ENCODE peak calls at places on chromosomes 4 and X, in six cellular contexts. R is activated effector memory CD4-positive, alpha-beta T cell treated with anti-CD3 and anti-CD28 coated beads, Interleukin-2, amount 50 U/mL, for 16 hours; T is GF-D8; W is prostate gland; V is Peyer's patch; N is C1 segment of cervical spinal cord. B is an unnamed sample.

GRCh38 chrX:48948589-48948988 is 8.8 kb downstream of the OTUD5 start:
- DNase-seq in R (no peak), T (no peak), W (no peak), N (no peak), V (no peak), B (no peak)

GRCh38 chr4:23171971-23172370 is 479.2 kb downstream of the GBA3 start:
- DNase-seq in V (no peak), R (no peak), W (no peak), T (no peak), N (no peak), B (no peak)

GRCh38 chr4:141713771-141714445 is 77.5 kb downstream of the IL15 start:
- DNase-seq in W (no peak), V (no peak), R (no peak), T (no peak), N (no peak), B (no peak)

GRCh38 chrX:48468693-48469691 is 1.1 kb downstream of the SLC38A5 start:
- DNase-seq in T (peak), V (peak), R (peak), W (no peak), N (no peak), B (no peak)

GRCh38 chrX:107454302-107454701 is 4.8 kb downstream of the FRMPD3 start:
- DNase-seq in N (no peak), W (no peak), R (no peak), T (no peak), V (no peak), B (no peak)

GRCh38 chr4:40232610-40233009 is 35.8 kb downstream of the RHOH start:
- DNase-seq in V (no peak), W (no peak), R (peak), T (no peak), N (no peak), B (no peak)

GRCh38 chrX:118594697-118595420 is 99.2 kb downstream of the DOCK11 start:
- DNase-seq in W (no peak), N (no peak), V (no peak), R (no peak), T (peak), B (no peak)

GRCh38 chrX:42079968-42080367 is 156.6 kb upstream of the CASK start:
- DNase-seq in W (no peak), V (no peak), T (no peak), N (no peak), R (no peak), B (no peak)

GRCh38 chr4:187922274-187922673 is 73.3 kb upstream of the ZFP42 start:
- DNase-seq in V (no peak), R (no peak), T (no peak), W (no peak), N (no peak), B (no peak)

GRCh38 chrX:48306175-48306574 is 50.3 kb downstream of the SSX3 start:
- DNase-seq in T (no peak), N (no peak), W (no peak), V (no peak), R (no peak), B (no peak)

GRCh38 chrX:42519666-42520231 is 258.2 kb downstream of the PPP1R2C start:
- DNase-seq in T (no peak), N (no peak), R (no peak), V (no peak), W (no peak), B (no peak)

GRCh38 chr4:158051401-158052235 is 121.2 kb downstream of the GASK1B start:
- DNase-seq in V (peak), T (no peak), N (no peak), R (no peak), W (no peak), B (no peak)

GRCh38 chrX:72180539-72180938 is 1.0 kb upstream of the PIN4 start:
- DNase-seq in V (no peak), N (no peak), T (no peak), R (no peak), W (no peak), B (no peak)

GRCh38 chrX:40531056-40531826 is 49.5 kb upstream of the ATP6AP2 start:
- DNase-seq in T (no peak), R (no peak), N (no peak), V (no peak), W (peak), B (no peak)

GRCh38 chrX:126164689-126165400 is 1.2 kb downstream of the DCAF12L2 start:
- DNase-seq in R (no peak), W (no peak), N (no peak), T (no peak), V (no peak), B (no peak)

GRCh38 chr4:168432419-168433146 is 47.7 kb downstream of the DDX60L start:
- DNase-seq in V (no peak), N (no peak), T (no peak), W (no peak), R (no peak), B (no peak)

GRCh38 chr4:38605181-38605764 is 58.7 kb upstream of the KLF3 start:
- DNase-seq in R (no peak), V (no peak), T (no peak), N (no peak), W (no peak), B (no peak)

GRCh38 chrX:106302304-106302703 is 134.2 kb downstream of the PWWP3B start:
- DNase-seq in W (no peak), R (no peak), V (no peak), T (no peak), N (no peak), B (no peak)

GRCh38 chrX:129116651-129117050 is 406.6 kb downstream of the SMARCA1 start:
- DNase-seq in T (no peak), W (no peak), V (no peak), R (no peak), N (no peak), B (no peak)

GRCh38 chr4:170336238-170336775 is 246.6 kb upstream of the AADAT start:
- DNase-seq in N (no peak), T (no peak), W (no peak), V (no peak), R (no peak), B (no peak)

GRCh38 chrX:41737065-41737464 is 13.1 kb downstream of the GPR82 start:
- DNase-seq in W (no peak), V (no peak), N (no peak), R (peak), T (no peak), B (no peak)

GRCh38 chr4:165873298-165874071 is 448 bp downstream of the TLL1 start:
- DNase-seq in T (no peak), N (peak), W (peak), V (peak), R (no peak), B (no peak)

GRCh38 chrX:18769812-18770573 is 62.5 kb downstream of the PPEF1 start:
- DNase-seq in T (no peak), W (no peak), R (no peak), N (no peak), V (no peak), B (no peak)

GRCh38 chr4:95506264-95506663 is 42.5 kb downstream of the UNC5C start:
- DNase-seq in N (no peak), T (no peak), V (no peak), R (no peak), W (no peak), B (no peak)

GRCh38 chr4:38313999-38314561 is 349.9 kb upstream of the KLF3 start:
- DNase-seq in T (no peak), N (no peak), V (peak), W (no peak), R (no peak), B (no peak)

GRCh38 chr4:2792711-2793577 is at the start of gene SH3BP2:
- DNase-seq in T (no peak), W (no peak), N (no peak), V (peak), R (peak), B (peak)

GRCh38 chrX:150547511-150548115 is 20.8 kb upstream of the MTM1 start:
- DNase-seq in T (no peak), N (peak), V (peak), R (no peak), W (peak), B (no peak)

GRCh38 chr4:126630171-126630570 is 1002.6 kb upstream of the INTU start:
- DNase-seq in N (no peak), W (no peak), V (no peak), R (no peak), T (no peak), B (no peak)

GRCh38 chrX:78673256-78673655 is 14.1 kb upstream of the RTL3 start:
- DNase-seq in T (no peak), W (no peak), R (no peak), N (no peak), V (no peak), B (no peak)

B was measured in T-helper 9 cell.